ENCODE peak calls at places on chromosome 20, in seven cellular contexts. One of them, this sample, is unnamed. For H3K27me3, the result is how much of the 10 kb centered on the place peaks cover.

GRCh38 chr20:25018425-25018824 is 25.9 kb upstream of the APMAP start:
- DNase-seq in CD8-positive, alpha-beta T cell: no peak
- DNase-seq in AG04450: no peak
- DNase-seq in tibial artery: no peak
- DNase-seq in suprapubic skin: peak
- DNase-seq in fibroblast of lung: no peak
- DNase-seq in adrenal gland: no peak
- DNase-seq in this sample: no peak

GRCh38 chr20:61976275-61976649 is 89.4 kb downstream of the TAF4 start:
- DNase-seq in suprapubic skin: no peak
- DNase-seq in tibial artery: no peak
- DNase-seq in CD8-positive, alpha-beta T cell: no peak
- DNase-seq in fibroblast of lung: no peak
- DNase-seq in adrenal gland: no peak
- DNase-seq in AG04450: no peak
- DNase-seq in this sample: no peak

GRCh38 chr20:31505903-31506302 is 8.3 kb upstream of the HM13 start:
- DNase-seq in tibial artery: no peak
- DNase-seq in CD8-positive, alpha-beta T cell: no peak
- DNase-seq in AG04450: no peak
- DNase-seq in adrenal gland: no peak
- DNase-seq in suprapubic skin: no peak
- DNase-seq in fibroblast of lung: no peak
- DNase-seq in this sample: no peak

GRCh38 chr20:9401381-9401780 is 113.0 kb upstream of the LAMP5 start:
- DNase-seq in tibial artery: no peak
- DNase-seq in fibroblast of lung: no peak
- DNase-seq in suprapubic skin: no peak
- DNase-seq in CD8-positive, alpha-beta T cell: no peak
- DNase-seq in AG04450: no peak
- DNase-seq in adrenal gland: no peak
- DNase-seq in this sample: no peak

GRCh38 chr20:63028461-63028921 is 21.7 kb upstream of the BHLHE23 start:
- DNase-seq in CD8-positive, alpha-beta T cell: no peak
- DNase-seq in adrenal gland: no peak
- DNase-seq in AG04450: no peak
- DNase-seq in fibroblast of lung: no peak
- DNase-seq in tibial artery: no peak
- DNase-seq in suprapubic skin: peak
- DNase-seq in this sample: no peak

GRCh38 chr20:37362231-37362792 is 16.4 kb downstream of the SRC start:
- DNase-seq in tibial artery: peak
- DNase-seq in suprapubic skin: peak
- DNase-seq in fibroblast of lung: no peak
- DNase-seq in adrenal gland: no peak
- DNase-seq in CD8-positive, alpha-beta T cell: no peak
- DNase-seq in AG04450: no peak
- DNase-seq in this sample: no peak

GRCh38 chr20:3797592-3798404 is 1.7 kb downstream of the CDC25B start:
- DNase-seq in AG04450: no peak
- DNase-seq in tibial artery: no peak
- DNase-seq in fibroblast of lung: peak
- DNase-seq in suprapubic skin: peak
- DNase-seq in adrenal gland: no peak
- DNase-seq in CD8-positive, alpha-beta T cell: peak
- DNase-seq in this sample: no peak

GRCh38 chr20:62327726-62328495 is 25.1 kb downstream of the ADRM1 start:
- DNase-seq in fibroblast of lung: no peak
- DNase-seq in suprapubic skin: no peak
- DNase-seq in AG04450: no peak
- DNase-seq in adrenal gland: no peak
- DNase-seq in CD8-positive, alpha-beta T cell: no peak
- DNase-seq in tibial artery: no peak
- DNase-seq in this sample: no peak

GRCh38 chr20:4677846-4678245 is 43.9 kb upstream of the PRND start:
- DNase-seq in adrenal gland: no peak
- DNase-seq in tibial artery: no peak
- DNase-seq in fibroblast of lung: no peak
- DNase-seq in AG04450: no peak
- DNase-seq in suprapubic skin: no peak
- DNase-seq in CD8-positive, alpha-beta T cell: no peak
- DNase-seq in this sample: no peak

GRCh38 chr20:32332614-32333013 is 25.5 kb upstream of the ASXL1 start:
- DNase-seq in suprapubic skin: no peak
- DNase-seq in fibroblast of lung: peak
- DNase-seq in CD8-positive, alpha-beta T cell: no peak
- DNase-seq in adrenal gland: peak
- DNase-seq in tibial artery: no peak
- DNase-seq in AG04450: no peak
- DNase-seq in this sample: no peak

GRCh38 chr20:10501377-10501776 is 66.3 kb downstream of the SLX4IP start:
- DNase-seq in suprapubic skin: no peak
- DNase-seq in adrenal gland: no peak
- DNase-seq in AG04450: no peak
- DNase-seq in fibroblast of lung: peak
- DNase-seq in tibial artery: no peak
- DNase-seq in CD8-positive, alpha-beta T cell: peak
- DNase-seq in this sample: no peak

GRCh38 chr20:7094438-7094997 is 327.0 kb downstream of the BMP2 start:
- DNase-seq in CD8-positive, alpha-beta T cell: no peak
- DNase-seq in adrenal gland: peak
- DNase-seq in fibroblast of lung: peak
- DNase-seq in tibial artery: no peak
- DNase-seq in AG04450: no peak
- DNase-seq in suprapubic skin: no peak
- DNase-seq in this sample: no peak

GRCh38 chr20:23009636-23010035 is 25.5 kb upstream of the SSTR4 start:
- DNase-seq in fibroblast of lung: no peak
- DNase-seq in AG04450: no peak
- DNase-seq in adrenal gland: no peak
- DNase-seq in CD8-positive, alpha-beta T cell: no peak
- DNase-seq in tibial artery: no peak
- DNase-seq in suprapubic skin: no peak
- DNase-seq in this sample: no peak

GRCh38 chr20:4135385-4136077 is 120.2 kb upstream of the RNF24 start:
- DNase-seq in tibial artery: no peak
- DNase-seq in fibroblast of lung: peak
- DNase-seq in AG04450: peak
- DNase-seq in adrenal gland: peak
- DNase-seq in CD8-positive, alpha-beta T cell: no peak
- DNase-seq in suprapubic skin: no peak
- DNase-seq in this sample: peak

GRCh38 chr20:17835941-17836861 is 132.4 kb downstream of the SNX5 start:
- DNase-seq in adrenal gland: peak
- DNase-seq in tibial artery: peak
- DNase-seq in suprapubic skin: peak
- DNase-seq in AG04450: peak
- DNase-seq in CD8-positive, alpha-beta T cell: no peak
- DNase-seq in fibroblast of lung: peak
- DNase-seq in this sample: no peak

GRCh38 chr20:56433221-56433879 is 21.3 kb downstream of the CASS4 start:
- DNase-seq in suprapubic skin: no peak
- DNase-seq in tibial artery: peak
- DNase-seq in adrenal gland: no peak
- DNase-seq in CD8-positive, alpha-beta T cell: no peak
- DNase-seq in AG04450: no peak
- DNase-seq in fibroblast of lung: no peak
- DNase-seq in this sample: no peak

GRCh38 chr20:4560667-4561066 is 161.0 kb upstream of the PRND start:
- DNase-seq in AG04450: peak
- DNase-seq in suprapubic skin: no peak
- DNase-seq in tibial artery: no peak
- DNase-seq in fibroblast of lung: peak
- DNase-seq in CD8-positive, alpha-beta T cell: no peak
- DNase-seq in adrenal gland: no peak
- DNase-seq in this sample: no peak

GRCh38 chr20:61925555-61926252 is 140.0 kb downstream of the TAF4 start:
- DNase-seq in fibroblast of lung: peak
- DNase-seq in suprapubic skin: no peak
- DNase-seq in adrenal gland: peak
- DNase-seq in CD8-positive, alpha-beta T cell: no peak
- DNase-seq in AG04450: peak
- DNase-seq in tibial artery: no peak
- DNase-seq in this sample: no peak

GRCh38 chr20:35320396-35321126 is 28.3 kb upstream of the FAM83C start:
- DNase-seq in CD8-positive, alpha-beta T cell: no peak
- DNase-seq in suprapubic skin: no peak
- DNase-seq in tibial artery: no peak
- DNase-seq in adrenal gland: no peak
- DNase-seq in fibroblast of lung: peak
- DNase-seq in AG04450: no peak
- DNase-seq in this sample: peak

GRCh38 chr20:32285621-32286334 is 8.3 kb downstream of the KIF3B start:
- DNase-seq in CD8-positive, alpha-beta T cell: peak
- DNase-seq in suprapubic skin: no peak
- DNase-seq in adrenal gland: peak
- DNase-seq in fibroblast of lung: peak
- DNase-seq in tibial artery: no peak
- DNase-seq in AG04450: no peak
- DNase-seq in this sample: no peak

GRCh38 chr20:5781798-5782750 is 31.9 kb downstream of the SHLD1 start:
- DNase-seq in tibial artery: no peak
- DNase-seq in adrenal gland: no peak
- DNase-seq in CD8-positive, alpha-beta T cell: no peak
- DNase-seq in AG04450: no peak
- DNase-seq in fibroblast of lung: no peak
- DNase-seq in suprapubic skin: no peak
- DNase-seq in this sample: no peak

GRCh38 chr20:5393218-5393870 is 76.6 kb upstream of the PROKR2 start:
- DNase-seq in adrenal gland: no peak
- DNase-seq in AG04450: no peak
- DNase-seq in suprapubic skin: no peak
- DNase-seq in tibial artery: no peak
- DNase-seq in CD8-positive, alpha-beta T cell: no peak
- DNase-seq in fibroblast of lung: no peak
- DNase-seq in this sample: no peak

GRCh38 chr20:2144850-2145249 is 43.2 kb downstream of the STK35 start:
- DNase-seq in AG04450: no peak
- DNase-seq in suprapubic skin: no peak
- DNase-seq in adrenal gland: no peak
- DNase-seq in tibial artery: no peak
- DNase-seq in CD8-positive, alpha-beta T cell: no peak
- DNase-seq in fibroblast of lung: no peak
- DNase-seq in this sample: no peak

GRCh38 chr20:33859157-33859695 is 48.1 kb downstream of the CHMP4B start:
- DNase-seq in suprapubic skin: no peak
- DNase-seq in tibial artery: no peak
- DNase-seq in CD8-positive, alpha-beta T cell: peak
- DNase-seq in fibroblast of lung: no peak
- DNase-seq in AG04450: no peak
- DNase-seq in adrenal gland: peak
- DNase-seq in this sample: no peak
- H3K4me3 ChIP-seq in suprapubic skin: no peak
- H3K4me3 ChIP-seq in tibial artery: no peak
- H3K4me3 ChIP-seq in CD8-positive, alpha-beta T cell: no peak
- H3K4me3 ChIP-seq in fibroblast of lung: no peak
- H3K4me3 ChIP-seq in AG04450: no peak
- H3K4me3 ChIP-seq in adrenal gland: no peak
- H3K4me3 ChIP-seq in this sample: no peak

GRCh38 chr20:45436732-45437485 is 21.0 kb downstream of the PIGT start:
- DNase-seq in CD8-positive, alpha-beta T cell: peak
- DNase-seq in tibial artery: peak
- DNase-seq in AG04450: peak
- DNase-seq in fibroblast of lung: peak
- DNase-seq in adrenal gland: peak
- DNase-seq in suprapubic skin: peak
- DNase-seq in this sample: no peak
- H3K27me3 ChIP-seq in CD8-positive, alpha-beta T cell: under half
- H3K27me3 ChIP-seq in tibial artery: under half
- H3K27me3 ChIP-seq in AG04450: under half
- H3K27me3 ChIP-seq in fibroblast of lung: under half
- H3K27me3 ChIP-seq in adrenal gland: under half
- H3K27me3 ChIP-seq in suprapubic skin: under half
- H3K27me3 ChIP-seq in this sample: under half

DNA sequence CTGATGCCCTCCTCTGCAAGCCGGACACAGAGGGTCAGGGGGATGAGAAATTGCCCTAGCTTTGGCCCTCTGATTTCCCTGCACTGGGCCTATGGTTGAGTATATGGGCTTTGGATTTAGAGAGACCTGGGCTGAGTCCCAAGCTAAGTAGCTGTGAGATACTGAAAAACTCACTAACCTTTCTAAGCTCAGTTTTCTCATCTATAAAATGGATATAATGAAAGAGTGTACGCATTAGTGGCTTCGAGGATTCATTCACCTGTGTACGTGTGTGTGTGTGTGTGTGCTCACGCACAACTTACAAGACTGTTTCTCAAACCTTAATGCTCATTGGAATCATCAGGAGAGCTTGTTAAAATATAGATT is 12.7 kb upstream of the RBPJL start:
- DNase-seq in fibroblast of lung: no peak
- DNase-seq in suprapubic skin: no peak
- DNase-seq in adrenal gland: no peak
- DNase-seq in CD8-positive, alpha-beta T cell: no peak
- DNase-seq in tibial artery: no peak
- DNase-seq in AG04450: no peak
- DNase-seq in this sample: no peak
- H3K4me3 ChIP-seq in fibroblast of lung: no peak
- H3K4me3 ChIP-seq in suprapubic skin: peak
- H3K4me3 ChIP-seq in adrenal gland: no peak
- H3K4me3 ChIP-seq in CD8-positive, alpha-beta T cell: peak
- H3K4me3 ChIP-seq in tibial artery: peak
- H3K4me3 ChIP-seq in AG04450: peak
- H3K4me3 ChIP-seq in this sample: no peak

GRCh38 chr20:46264391-46265266 is 43.7 kb downstream of the CDH22 start:
- DNase-seq in suprapubic skin: no peak
- DNase-seq in tibial artery: no peak
- DNase-seq in fibroblast of lung: no peak
- DNase-seq in CD8-positive, alpha-beta T cell: no peak
- DNase-seq in adrenal gland: no peak
- DNase-seq in AG04450: no peak
- DNase-seq in this sample: no peak

GRCh38 chr20:46268662-46269061 is 39.6 kb downstream of the CDH22 start:
- DNase-seq in tibial artery: no peak
- DNase-seq in suprapubic skin: no peak
- DNase-seq in CD8-positive, alpha-beta T cell: no peak
- DNase-seq in adrenal gland: no peak
- DNase-seq in AG04450: no peak
- DNase-seq in fibroblast of lung: no peak
- DNase-seq in this sample: no peak

GRCh38 chr20:46267108-46267820 is 41.0 kb downstream of the CDH22 start:
- DNase-seq in suprapubic skin: no peak
- DNase-seq in AG04450: no peak
- DNase-seq in CD8-positive, alpha-beta T cell: no peak
- DNase-seq in tibial artery: no peak
- DNase-seq in fibroblast of lung: no peak
- DNase-seq in adrenal gland: no peak
- DNase-seq in this sample: no peak

GRCh38 chr20:46268131-46268611 is 40.1 kb downstream of the CDH22 start:
- DNase-seq in tibial artery: no peak
- DNase-seq in AG04450: no peak
- DNase-seq in CD8-positive, alpha-beta T cell: no peak
- DNase-seq in suprapubic skin: no peak
- DNase-seq in fibroblast of lung: no peak
- DNase-seq in adrenal gland: no peak
- DNase-seq in this sample: no peak

GRCh38 chr20:46265539-46265938 is 42.8 kb downstream of the CDH22 start:
- DNase-seq in fibroblast of lung: no peak
- DNase-seq in adrenal gland: no peak
- DNase-seq in suprapubic skin: no peak
- DNase-seq in AG04450: no peak
- DNase-seq in CD8-positive, alpha-beta T cell: no peak
- DNase-seq in tibial artery: no peak
- DNase-seq in this sample: no peak
- H3K27me3 ChIP-seq in fibroblast of lung: under half
- H3K27me3 ChIP-seq in adrenal gland: under half
- H3K27me3 ChIP-seq in suprapubic skin: half or more
- H3K27me3 ChIP-seq in AG04450: under half
- H3K27me3 ChIP-seq in CD8-positive, alpha-beta T cell: under half
- H3K27me3 ChIP-seq in tibial artery: under half
- H3K27me3 ChIP-seq in this sample: under half

This sample was measured in kidney epithelial cell.